ENCODE peak calls at places on chromosomes 11 and 22, in five cellular contexts. S is heart left ventricle; R is psoas muscle; Q is small intestine; B is CD4-positive, CD25-positive, alpha-beta regulatory T cell. Z is an unnamed sample.

GRCh38 chr11:65551572-65552398 is 6.4 kb downstream of the LTBP3 start:
- DNase-seq in S (no peak), R (no peak), Q (peak; percentile 92), B (peak; percentile 68), Z (peak; percentile 54)

GRCh38 chr22:25696763-25697710 is 45.0 kb upstream of the MYO18B start:
- DNase-seq in S (no peak), R (no peak), Q (no peak), B (no peak), Z (no peak)

GRCh38 chr11:62546937-62547625 is 475 bp upstream of the AHNAK start:
- DNase-seq in S (no peak), R (no peak), Q (peak; percentile 52), B (no peak), Z (no peak)

GRCh38 chr22:27925331-27925730 is 6.3 kb upstream of the PITPNB start:
- DNase-seq in S (no peak), R (no peak), Q (no peak), B (no peak), Z (no peak)

GRCh38 chr11:5129457-5129877 is 8.7 kb downstream of the OR52A5 start:
- DNase-seq in S (no peak), R (no peak), Q (no peak), B (no peak), Z (no peak)

GRCh38 chr22:25437414-25438160 is 126.9 kb upstream of the GRK3 start:
- DNase-seq in S (no peak), R (no peak), Q (no peak), B (no peak), Z (no peak)

GRCh38 chr11:77402218-77402556 is 71.7 kb downstream of the PAK1 start:
- DNase-seq in S (no peak), R (no peak), Q (no peak), B (no peak), Z (no peak)

GRCh38 chr11:7513210-7514098 is at the start of gene PPFIBP2:
- DNase-seq in S (peak; percentile 91), R (peak; percentile 86), Q (peak; percentile 81), B (peak; percentile 85), Z (peak; percentile 78)

GRCh38 chr11:36077886-36078685 is 134.2 kb downstream of the LDLRAD3 start:
- DNase-seq in S (no peak), R (no peak), Q (no peak), B (no peak), Z (no peak)

GRCh38 chr11:78194490-78194889 is 5.8 kb downstream of the USP35 start:
- DNase-seq in S (no peak), R (no peak), Q (peak; percentile 92), B (no peak), Z (peak; percentile 23)

GRCh38 chr11:32374261-32374711 is 61.1 kb downstream of the WT1 start:
- DNase-seq in S (no peak), R (no peak), Q (peak; percentile 29), B (no peak), Z (no peak)

GRCh38 chr11:131370090-131370751 is at the start of gene NTM:
- DNase-seq in S (no peak), R (peak; percentile 44), Q (peak; percentile 69), B (no peak), Z (no peak)

GRCh38 chr11:1844221-1845094 is 5.7 kb downstream of the TNNI2 start:
- DNase-seq in S (peak; percentile 83), R (peak; percentile 63), Q (peak; percentile 62), B (peak; percentile 50), Z (peak; percentile 68)

GRCh38 chr11:132943737-132944556 is 588.4 kb downstream of the OPCML start:
- DNase-seq in S (no peak), R (no peak), Q (no peak), B (no peak), Z (no peak)

GRCh38 chr11:120798854-120799253 is 225.0 kb upstream of the TBCEL start:
- DNase-seq in S (no peak), R (no peak), Q (no peak), B (no peak), Z (no peak)

GRCh38 chr11:33674035-33674814 is 26.4 kb downstream of the C11orf91 start:
- DNase-seq in S (no peak), R (no peak), Q (no peak), B (no peak), Z (no peak)

GRCh38 chr22:37604074-37604473 is 4.6 kb upstream of the GGA1 start:
- DNase-seq in S (no peak), R (no peak), Q (no peak), B (no peak), Z (no peak)

GRCh38 chr11:112159098-112159761 is 4.7 kb downstream of the IL18 start:
- DNase-seq in S (no peak), R (no peak), Q (no peak), B (no peak), Z (no peak)

GRCh38 chr11:44120169-44120568 is 24.7 kb downstream of the EXT2 start:
- DNase-seq in S (no peak), R (no peak), Q (no peak), B (no peak), Z (no peak)

GRCh38 chr11:117315285-117316196 is 515 bp downstream of the BACE1 start:
- DNase-seq in S (peak; percentile 63), R (peak; percentile 21), Q (no peak), B (peak; percentile 17), Z (peak; percentile 10)

GRCh38 chr11:122755941-122756340 is 82.4 kb upstream of the CRTAM start:
- DNase-seq in S (no peak), R (no peak), Q (no peak), B (no peak), Z (no peak)
- H3K27ac ChIP-seq in S (no peak overlapping the region), R (no peak overlapping the region), Q (no peak overlapping the region), B (no peak overlapping the region), Z (no peak overlapping the region)

DNA sequence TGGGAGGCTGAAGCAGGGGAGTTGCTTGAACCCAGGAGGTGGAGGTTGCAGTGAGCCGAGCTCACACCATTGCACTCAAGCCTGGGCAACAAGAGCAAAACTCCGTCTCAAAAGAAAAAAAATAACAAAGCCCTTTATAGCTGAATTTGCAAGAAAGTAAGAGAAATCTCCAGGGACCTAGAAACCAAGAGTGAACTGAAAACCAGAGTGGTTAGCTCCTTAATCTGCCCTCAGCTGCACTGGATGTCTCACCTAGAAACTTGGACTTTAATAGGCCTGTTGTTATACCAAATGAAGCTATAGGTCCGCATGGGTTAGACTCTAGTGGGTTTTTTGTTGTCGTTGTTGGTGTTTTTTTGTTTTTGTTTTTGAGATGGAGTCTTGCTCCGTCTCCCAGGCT is 4.1 kb downstream of the NEU3 start:
- DNase-seq in S (no peak), R (no peak), Q (no peak), B (no peak), Z (no peak)
- H3K4me3 ChIP-seq in S (no peak overlapping the region), R (no peak overlapping the region), Q (no peak overlapping the region), B (no peak overlapping the region), Z (no peak overlapping the region)

GRCh38 chr22:20091690-20092476 is 11.8 kb downstream of the DGCR8 start:
- DNase-seq in S (no peak), R (no peak), Q (no peak), B (peak; percentile 52), Z (no peak)

GRCh38 chr22:20092477-20092854 is 12.4 kb downstream of the DGCR8 start:
- DNase-seq in S (no peak), R (no peak), Q (no peak), B (no peak), Z (no peak)

GRCh38 chr22:20094158-20094807 is 14.2 kb downstream of the DGCR8 start:
- DNase-seq in S (no peak), R (no peak), Q (no peak), B (no peak), Z (no peak)

GRCh38 chr22:20095521-20095920 is 15.5 kb downstream of the DGCR8 start:
- DNase-seq in S (no peak), R (no peak), Q (no peak), B (no peak), Z (no peak)

GRCh38 chr22:20093437-20093836 is 13.4 kb downstream of the DGCR8 start:
- DNase-seq in S (no peak), R (peak; percentile 66), Q (no peak), B (no peak), Z (no peak)
- H3K4me1 ChIP-seq in S (no peaks in the 10 kb centered on the region), R (peaks cover 7% of the 10 kb centered on the region), Q (no peaks in the 10 kb centered on the region), B (peaks cover 54% of the 10 kb centered on the region), Z (peaks cover 35% of the 10 kb centered on the region)

GRCh38 chr22:42949159-42949558 is 65.8 kb downstream of the PACSIN2 start:
- DNase-seq in S (no peak), R (peak; percentile 49), Q (no peak), B (no peak), Z (no peak)

GRCh38 chr22:42947211-42947990 is 67.5 kb downstream of the PACSIN2 start:
- DNase-seq in S (peak; percentile 76), R (peak; percentile 64), Q (no peak), B (no peak), Z (no peak)

GRCh38 chr22:42946551-42947198 is 68.3 kb downstream of the PACSIN2 start:
- DNase-seq in S (no peak), R (no peak), Q (no peak), B (no peak), Z (no peak)

GRCh38 chr22:42950281-42950680 is 64.7 kb downstream of the PACSIN2 start:
- DNase-seq in S (no peak), R (no peak), Q (no peak), B (no peak), Z (no peak)

DNA sequence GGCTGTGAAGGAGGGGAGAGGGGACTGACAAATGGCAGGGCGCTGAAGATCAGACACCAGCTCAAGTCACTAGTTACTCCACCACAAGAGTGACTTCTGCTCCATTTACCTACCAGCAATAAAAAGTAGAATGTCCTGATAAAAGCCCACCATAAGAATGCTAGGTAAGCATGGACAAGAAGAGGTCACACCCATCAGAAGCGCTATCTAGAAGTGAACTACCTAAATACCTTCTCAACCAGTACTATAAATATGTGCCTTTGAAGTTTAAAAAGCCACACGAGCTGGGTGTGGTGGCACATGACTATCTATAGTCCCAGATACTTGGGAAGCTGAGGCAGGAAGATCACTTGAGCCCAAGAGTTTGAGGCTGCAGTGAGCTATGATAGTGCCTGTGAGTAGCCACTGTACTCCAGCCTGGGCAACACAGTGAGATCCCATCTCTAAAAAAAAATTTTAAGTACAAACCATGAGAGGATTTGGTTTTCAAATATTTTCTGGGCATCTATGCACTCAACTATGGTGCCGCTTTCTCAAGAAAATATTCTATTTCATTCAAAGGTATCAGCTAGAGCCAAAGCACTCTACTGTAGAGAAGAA is 66.6 kb downstream of the PACSIN2 start:
- DNase-seq in S (no peak), R (no peak), Q (no peak), B (no peak), Z (no peak)
- H3K27ac ChIP-seq in S (peak overlapping the region; percentile 40), R (peak overlapping the region; percentile 67), Q (no peak overlapping the region), B (no peak overlapping the region), Z (no peak overlapping the region)

Z was measured in CD8-positive, alpha-beta memory T cell.